ENCODE peak calls at places on chromosomes 6 and 20, in four cellular contexts. One of them, this sample, is unnamed.

GRCh38 chr6:32968770-32969684 is 633 bp downstream of the BRD2 start:
- DNase-seq in SJCRH30: peak; percentile 91
- DNase-seq in thoracic aorta: peak; percentile 9
- DNase-seq in sigmoid colon: peak; percentile 92
- DNase-seq in this sample: peak; percentile 90

GRCh38 chr20:10565191-10565921 is 108.4 kb downstream of the JAG1 start:
- DNase-seq in thoracic aorta: no peak
- DNase-seq in SJCRH30: no peak
- DNase-seq in sigmoid colon: no peak
- DNase-seq in this sample: no peak

GRCh38 chr6:112906737-112907136 is 559.6 kb downstream of the RFPL4B start:
- DNase-seq in SJCRH30: peak; percentile 78
- DNase-seq in thoracic aorta: no peak
- DNase-seq in sigmoid colon: no peak
- DNase-seq in this sample: no peak

GRCh38 chr6:152117156-152118129 is 310.0 kb downstream of the ESR1 start:
- DNase-seq in sigmoid colon: no peak
- DNase-seq in SJCRH30: peak; percentile 38
- DNase-seq in thoracic aorta: no peak
- DNase-seq in this sample: no peak

GRCh38 chr20:40564997-40565680 is 123.9 kb downstream of the MAFB start:
- DNase-seq in thoracic aorta: peak; percentile 23
- DNase-seq in sigmoid colon: no peak
- DNase-seq in SJCRH30: no peak
- DNase-seq in this sample: peak; percentile 96

GRCh38 chr20:58640446-58640845 is 10.6 kb upstream of the STX16 start:
- DNase-seq in SJCRH30: no peak
- DNase-seq in sigmoid colon: peak; percentile 34
- DNase-seq in thoracic aorta: no peak
- DNase-seq in this sample: peak; percentile 73

GRCh38 chr20:42102000-42102399 is 483.8 kb upstream of the CHD6 start:
- DNase-seq in SJCRH30: no peak
- DNase-seq in sigmoid colon: no peak
- DNase-seq in thoracic aorta: no peak
- DNase-seq in this sample: no peak

GRCh38 chr6:157953580-157954091 is 28.0 kb upstream of the SYNJ2 start:
- DNase-seq in thoracic aorta: no peak
- DNase-seq in sigmoid colon: no peak
- DNase-seq in SJCRH30: no peak
- DNase-seq in this sample: no peak

GRCh38 chr6:82337688-82338257 is 25.8 kb upstream of the TPBG start:
- DNase-seq in sigmoid colon: no peak
- DNase-seq in SJCRH30: no peak
- DNase-seq in thoracic aorta: no peak
- DNase-seq in this sample: no peak

GRCh38 chr20:32473231-32474008 is 111.7 kb downstream of the NOL4L start:
- DNase-seq in thoracic aorta: no peak
- DNase-seq in SJCRH30: no peak
- DNase-seq in sigmoid colon: no peak
- DNase-seq in this sample: no peak

GRCh38 chr6:34585512-34586045 is 29.4 kb upstream of the SPDEF start:
- DNase-seq in SJCRH30: no peak
- DNase-seq in sigmoid colon: peak; percentile 64
- DNase-seq in thoracic aorta: no peak
- DNase-seq in this sample: no peak

GRCh38 chr6:10555625-10556309 is 34.6 kb downstream of the GCNT2 start:
- DNase-seq in sigmoid colon: peak; percentile 84
- DNase-seq in thoracic aorta: peak; percentile 28
- DNase-seq in SJCRH30: peak; percentile 39
- DNase-seq in this sample: peak; percentile 70

GRCh38 chr6:14423330-14423729 is 305.8 kb downstream of the CD83 start:
- DNase-seq in sigmoid colon: no peak
- DNase-seq in thoracic aorta: no peak
- DNase-seq in SJCRH30: no peak
- DNase-seq in this sample: no peak

GRCh38 chr6:35967059-35967769 is 46.3 kb upstream of the SRPK1 start:
- DNase-seq in thoracic aorta: no peak
- DNase-seq in sigmoid colon: no peak
- DNase-seq in SJCRH30: no peak
- DNase-seq in this sample: no peak

GRCh38 chr6:35960192-35960591 is 39.3 kb upstream of the SRPK1 start:
- DNase-seq in sigmoid colon: no peak
- DNase-seq in SJCRH30: no peak
- DNase-seq in thoracic aorta: no peak
- DNase-seq in this sample: no peak

GRCh38 chr6:35962779-35963570 is 42.1 kb upstream of the SRPK1 start:
- DNase-seq in thoracic aorta: no peak
- DNase-seq in SJCRH30: no peak
- DNase-seq in sigmoid colon: no peak
- DNase-seq in this sample: no peak
- H3K4me3 ChIP-seq in thoracic aorta: no peak overlapping the region
- H3K4me3 ChIP-seq in SJCRH30: no peak overlapping the region
- H3K4me3 ChIP-seq in sigmoid colon: no peak overlapping the region
- H3K4me3 ChIP-seq in this sample: no peak overlapping the region

GRCh38 chr20:29318871-29319461 is 1938.5 kb upstream of the DEFB115 start:
- DNase-seq in SJCRH30: no peak
- DNase-seq in sigmoid colon: peak; percentile 60
- DNase-seq in thoracic aorta: no peak
- DNase-seq in this sample: peak; percentile 82
- H3K9me3 ChIP-seq in SJCRH30: no peaks in the 10 kb centered on the region
- H3K9me3 ChIP-seq in sigmoid colon: peaks cover 5% of the 10 kb centered on the region
- H3K9me3 ChIP-seq in thoracic aorta: no peaks in the 10 kb centered on the region
- H3K9me3 ChIP-seq in this sample: peaks cover 3% of the 10 kb centered on the region

DNA sequence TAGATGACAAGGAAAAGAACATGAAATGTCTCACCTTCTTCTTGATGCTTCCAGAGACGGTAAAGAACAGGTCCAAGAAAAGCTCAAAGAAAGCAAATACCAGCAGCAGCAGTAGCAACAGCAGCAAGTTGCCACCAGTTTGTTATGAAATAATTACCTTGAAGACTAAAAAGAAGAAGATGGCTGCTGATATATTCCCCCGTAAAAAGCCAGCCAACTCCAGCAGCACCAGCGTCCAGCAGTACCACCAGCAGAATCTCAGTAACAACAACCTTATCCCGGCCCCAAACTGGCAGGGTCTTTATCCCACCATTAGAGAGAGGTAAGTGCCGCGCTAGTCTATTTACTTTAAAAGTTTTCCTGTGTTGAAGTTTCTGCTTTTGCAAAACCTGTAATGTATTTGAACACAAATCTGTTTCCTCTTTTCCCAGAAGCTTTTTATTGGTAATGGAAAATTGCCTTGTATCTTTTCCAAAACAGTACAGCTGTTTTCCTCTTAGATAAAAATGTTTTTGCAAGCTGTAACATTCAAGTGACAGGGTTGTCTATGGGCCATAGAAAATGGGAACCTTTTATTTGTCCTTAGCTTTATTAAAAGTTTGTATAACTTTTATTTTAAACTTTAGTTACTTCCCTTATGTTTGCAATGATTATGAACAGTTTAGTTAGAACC is 723 bp downstream of the BTBD3 start:
- DNase-seq in SJCRH30: no peak
- DNase-seq in thoracic aorta: no peak
- DNase-seq in sigmoid colon: no peak
- DNase-seq in this sample: no peak
- H3K4me3 ChIP-seq in SJCRH30: peak overlapping the region; percentile 40
- H3K4me3 ChIP-seq in thoracic aorta: peak overlapping the region; percentile 58
- H3K4me3 ChIP-seq in sigmoid colon: peak overlapping the region; percentile 20
- H3K4me3 ChIP-seq in this sample: no peak overlapping the region

DNA sequence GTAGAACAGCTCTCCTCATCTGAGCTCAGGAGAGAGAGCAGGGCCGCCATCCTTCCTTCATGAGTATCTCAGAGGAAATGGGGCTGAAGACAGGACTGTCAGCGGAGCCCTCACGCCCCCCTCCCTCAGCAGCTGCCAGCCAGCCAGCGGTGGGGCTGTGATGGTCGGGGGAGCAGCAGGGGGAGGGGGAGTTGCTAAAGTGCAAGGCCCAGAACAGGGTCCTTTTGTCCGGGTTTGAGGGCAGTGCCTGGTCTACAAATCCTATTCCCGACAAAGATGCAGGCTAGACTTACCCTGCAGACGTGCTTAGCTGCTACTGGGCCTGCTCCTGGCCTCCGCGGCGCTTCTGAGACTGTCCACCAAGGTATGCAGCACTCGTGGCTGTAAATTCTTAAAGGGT is 593.4 kb upstream of the CDH4 start:
- DNase-seq in thoracic aorta: no peak
- DNase-seq in SJCRH30: no peak
- DNase-seq in sigmoid colon: no peak
- DNase-seq in this sample: no peak
- H3K9me3 ChIP-seq in thoracic aorta: no peaks in the 10 kb centered on the region
- H3K9me3 ChIP-seq in SJCRH30: no peaks in the 10 kb centered on the region
- H3K9me3 ChIP-seq in sigmoid colon: no peaks in the 10 kb centered on the region
- H3K9me3 ChIP-seq in this sample: no peaks in the 10 kb centered on the region

This sample was measured in RWPE2.